ENCODE peak calls at places on chromosomes 16 and 17, in ten cellular contexts. E, O, R, C, H, J, U, N, L and Q are unnamed samples.

GRCh38 chr17:44915727-44916058 is 393 bp upstream of the GFAP start:
- DNase-seq in J (no peak), C (no peak), H (no peak), O (no peak), E (no peak), R (no peak), L (no peak), N (no peak), U (no peak), Q (no peak)

GRCh38 chr17:77436058-77436442 is 295.3 kb downstream of the SEC14L1 start:
- DNase-seq in C (no peak), N (no peak), O (no peak), U (no peak), H (peak; percentile 85), R (no peak), E (no peak), L (no peak), J (no peak), Q (no peak)

GRCh38 chr17:38560503-38561318 is 45.0 kb downstream of the SRCIN1 start:
- DNase-seq in R (no peak), U (no peak), C (peak; percentile 58), O (no peak), E (no peak), J (no peak), L (no peak), H (no peak), N (no peak), Q (no peak)

GRCh38 chr17:37608369-37609169 is 649 bp downstream of the SYNRG start:
- DNase-seq in E (no peak), U (peak; percentile 50), C (peak; percentile 54), R (no peak), O (no peak), N (no peak), J (no peak), L (peak; percentile 6), H (no peak), Q (no peak)

GRCh38 chr17:42566873-42567573 is at the start of gene MLX:
- DNase-seq in H (peak; percentile 98), J (peak; percentile 97), R (peak; percentile 85), C (peak; percentile 92), E (peak; percentile 53), U (peak; percentile 100), L (peak; percentile 92), N (peak; percentile 83), O (peak; percentile 94), Q (peak; percentile 90)

GRCh38 chr17:67730706-67731105 is 13.0 kb downstream of the NOL11 start:
- DNase-seq in E (no peak), L (no peak), H (no peak), R (no peak), J (no peak), C (no peak), O (no peak), N (no peak), U (no peak), Q (no peak)

GRCh38 chr16:19657831-19658230 is 60.2 kb downstream of the KNOP1 start:
- DNase-seq in N (no peak), L (no peak), U (no peak), J (no peak), R (no peak), O (no peak), H (no peak), E (no peak), C (no peak), Q (no peak)

GRCh38 chr17:60685437-60685836 is 7.8 kb downstream of the BCAS3 start:
- DNase-seq in O (no peak), N (no peak), L (no peak), U (no peak), C (no peak), E (no peak), H (no peak), R (no peak), J (no peak), Q (no peak)

GRCh38 chr17:82213251-82214011 is 789 bp upstream of the CCDC57 start:
- DNase-seq in U (peak; percentile 80), R (peak; percentile 51), O (no peak), E (peak; percentile 44), J (peak; percentile 46), N (no peak), L (peak; percentile 74), C (peak; percentile 78), H (peak; percentile 43), Q (peak; percentile 53)

GRCh38 chr16:9849697-9850245 is 332.5 kb downstream of the GRIN2A start:
- DNase-seq in H (no peak), C (no peak), E (no peak), O (no peak), U (no peak), R (no peak), N (no peak), J (no peak), L (no peak), Q (no peak)